ENCODE peak calls at places on chromosomes 4 and X, in six cellular contexts. One of them, this sample, is unnamed.

GRCh38 chr4:80305466-80305865 is 30.1 kb upstream of the CFAP299 start:
- DNase-seq in lung: no peak
- DNase-seq in Peyer's patch: no peak
- DNase-seq in GM10248: no peak
- DNase-seq in epithelial cell of proximal tubule: no peak
- DNase-seq in mucosa of descending colon: no peak
- DNase-seq in this sample: no peak

GRCh38 chrX:133056341-133056740 is 40.6 kb downstream of the USP26 start:
- DNase-seq in lung: no peak
- DNase-seq in Peyer's patch: no peak
- DNase-seq in GM10248: no peak
- DNase-seq in epithelial cell of proximal tubule: no peak
- DNase-seq in mucosa of descending colon: no peak
- DNase-seq in this sample: no peak

GRCh38 chr4:41318839-41319530 is 62.3 kb downstream of the UCHL1 start:
- DNase-seq in lung: no peak
- DNase-seq in Peyer's patch: no peak
- DNase-seq in GM10248: no peak
- DNase-seq in epithelial cell of proximal tubule: no peak
- DNase-seq in mucosa of descending colon: no peak
- DNase-seq in this sample: no peak

GRCh38 chr4:572594-572993 is 3.5 kb downstream of the TMEM271 start:
- DNase-seq in lung: no peak
- DNase-seq in Peyer's patch: no peak
- DNase-seq in GM10248: no peak
- DNase-seq in epithelial cell of proximal tubule: no peak
- DNase-seq in mucosa of descending colon: no peak
- DNase-seq in this sample: no peak

GRCh38 chr4:25320374-25321172 is 8.0 kb downstream of the ZCCHC4 start:
- DNase-seq in lung: no peak
- DNase-seq in Peyer's patch: no peak
- DNase-seq in GM10248: peak
- DNase-seq in epithelial cell of proximal tubule: peak
- DNase-seq in mucosa of descending colon: no peak
- DNase-seq in this sample: no peak

GRCh38 chrX:56759736-56760409 is 30.8 kb downstream of the NBDY start:
- DNase-seq in lung: no peak
- DNase-seq in Peyer's patch: no peak
- DNase-seq in GM10248: peak
- DNase-seq in epithelial cell of proximal tubule: no peak
- DNase-seq in mucosa of descending colon: no peak
- DNase-seq in this sample: no peak

GRCh38 chrX:152913354-152913753 is 15.5 kb downstream of the ZNF185 start:
- DNase-seq in lung: no peak
- DNase-seq in Peyer's patch: no peak
- DNase-seq in GM10248: no peak
- DNase-seq in epithelial cell of proximal tubule: no peak
- DNase-seq in mucosa of descending colon: no peak
- DNase-seq in this sample: no peak

GRCh38 chr4:158599150-158599549 is 72.5 kb downstream of the C4orf46 start:
- DNase-seq in lung: no peak
- DNase-seq in Peyer's patch: no peak
- DNase-seq in GM10248: no peak
- DNase-seq in epithelial cell of proximal tubule: no peak
- DNase-seq in mucosa of descending colon: no peak
- DNase-seq in this sample: no peak

GRCh38 chr4:8895295-8895694 is 23.7 kb upstream of the HMX1 start:
- DNase-seq in lung: no peak
- DNase-seq in Peyer's patch: no peak
- DNase-seq in GM10248: no peak
- DNase-seq in epithelial cell of proximal tubule: no peak
- DNase-seq in mucosa of descending colon: no peak
- DNase-seq in this sample: no peak

GRCh38 chr4:142850478-142850877 is 4.4 kb upstream of the INPP4B start:
- DNase-seq in lung: no peak
- DNase-seq in Peyer's patch: no peak
- DNase-seq in GM10248: no peak
- DNase-seq in epithelial cell of proximal tubule: no peak
- DNase-seq in mucosa of descending colon: no peak
- DNase-seq in this sample: no peak
- TF ChIP-seq CTCF in lung: no peak
- TF ChIP-seq CTCF in Peyer's patch: peak
- TF ChIP-seq CTCF in GM10248: no peak
- TF ChIP-seq CTCF in epithelial cell of proximal tubule: peak
- TF ChIP-seq CTCF in mucosa of descending colon: no peak
- TF ChIP-seq CTCF in this sample: peak

DNA sequence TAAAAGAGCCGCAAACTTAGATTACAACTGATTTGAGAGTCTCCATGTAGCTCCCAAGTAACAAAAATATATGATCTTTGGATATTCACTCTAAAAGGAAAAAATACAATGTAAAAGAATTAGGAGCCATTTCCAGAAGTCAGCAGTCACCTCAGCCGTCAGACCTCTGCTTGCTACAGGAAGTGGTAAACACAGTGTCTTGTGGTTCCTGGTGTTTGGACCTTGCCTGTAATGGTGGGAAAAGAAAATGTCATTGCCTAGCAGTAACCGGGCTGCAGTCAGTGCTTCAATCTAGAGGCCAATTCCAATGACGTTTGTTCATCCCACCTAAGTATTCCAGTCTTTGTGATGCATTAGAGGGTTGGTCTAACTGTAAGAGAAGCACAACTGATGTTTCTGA is 28.9 kb upstream of the SMIM31 start:
- DNase-seq in lung: no peak
- DNase-seq in Peyer's patch: no peak
- DNase-seq in GM10248: no peak
- DNase-seq in epithelial cell of proximal tubule: no peak
- DNase-seq in mucosa of descending colon: no peak
- DNase-seq in this sample: no peak
- TF ChIP-seq CTCF in lung: no peak
- TF ChIP-seq CTCF in Peyer's patch: no peak
- TF ChIP-seq CTCF in GM10248: no peak
- TF ChIP-seq CTCF in epithelial cell of proximal tubule: no peak
- TF ChIP-seq CTCF in mucosa of descending colon: no peak
- TF ChIP-seq CTCF in this sample: no peak

GRCh38 chr4:77073981-77074865 is 1.6 kb downstream of the CCNI start:
- DNase-seq in lung: no peak
- DNase-seq in Peyer's patch: no peak
- DNase-seq in GM10248: no peak
- DNase-seq in epithelial cell of proximal tubule: no peak
- DNase-seq in mucosa of descending colon: no peak
- DNase-seq in this sample: no peak

GRCh38 chr4:77072195-77072753 is 3.5 kb downstream of the CCNI start:
- DNase-seq in lung: peak
- DNase-seq in Peyer's patch: no peak
- DNase-seq in GM10248: no peak
- DNase-seq in epithelial cell of proximal tubule: no peak
- DNase-seq in mucosa of descending colon: no peak
- DNase-seq in this sample: no peak

GRCh38 chr4:77074961-77075855 is 581 bp downstream of the CCNI start:
- DNase-seq in lung: peak
- DNase-seq in Peyer's patch: peak
- DNase-seq in GM10248: peak
- DNase-seq in epithelial cell of proximal tubule: no peak
- DNase-seq in mucosa of descending colon: peak
- DNase-seq in this sample: peak

GRCh38 chr4:77075869-77076801 is at the start of gene CCNI:
- DNase-seq in lung: peak
- DNase-seq in Peyer's patch: peak
- DNase-seq in GM10248: peak
- DNase-seq in epithelial cell of proximal tubule: peak
- DNase-seq in mucosa of descending colon: peak
- DNase-seq in this sample: peak

DNA sequence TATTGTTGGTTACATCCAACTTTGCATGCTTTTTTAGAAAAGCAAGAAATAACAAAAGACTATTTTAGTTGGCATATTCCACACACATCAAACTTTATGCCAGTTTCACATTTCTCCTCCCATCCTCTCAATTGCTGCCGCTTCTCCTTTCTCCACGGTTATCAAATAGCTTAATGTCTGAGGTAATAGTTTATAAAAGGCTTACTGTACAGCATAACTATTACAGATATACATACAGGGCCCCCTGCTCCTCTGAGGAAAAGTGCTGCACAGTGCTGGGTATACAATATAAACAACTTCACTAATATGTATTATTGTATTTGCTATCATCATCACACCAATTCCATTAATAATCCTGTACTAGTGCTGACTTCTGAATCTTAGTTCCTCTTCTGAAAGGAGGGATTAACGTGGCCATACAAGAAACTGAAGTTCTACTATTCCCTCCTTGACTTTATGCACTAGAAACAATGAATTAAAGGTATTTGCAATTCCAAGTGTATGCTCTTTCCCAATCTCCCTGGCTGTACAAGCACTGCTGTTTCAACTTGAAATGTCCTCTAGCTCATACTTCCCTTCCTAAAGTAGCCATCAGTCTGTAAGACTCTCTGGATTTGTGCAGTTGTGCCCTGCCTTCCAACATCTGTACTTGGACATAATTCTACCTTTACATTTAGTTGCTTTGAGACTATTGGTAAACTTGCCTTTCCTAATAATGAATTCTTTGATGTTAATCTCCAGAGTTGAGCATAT is 2.5 kb downstream of the CCNI start:
- DNase-seq in lung: no peak
- DNase-seq in Peyer's patch: no peak
- DNase-seq in GM10248: no peak
- DNase-seq in epithelial cell of proximal tubule: no peak
- DNase-seq in mucosa of descending colon: no peak
- DNase-seq in this sample: no peak
- TF ChIP-seq CTCF in lung: no peak
- TF ChIP-seq CTCF in Peyer's patch: no peak
- TF ChIP-seq CTCF in GM10248: no peak
- TF ChIP-seq CTCF in epithelial cell of proximal tubule: no peak
- TF ChIP-seq CTCF in mucosa of descending colon: no peak
- TF ChIP-seq CTCF in this sample: no peak

GRCh38 chr4:151727365-151727764 is 33.4 kb downstream of the GATB start:
- DNase-seq in lung: no peak
- DNase-seq in Peyer's patch: no peak
- DNase-seq in GM10248: no peak
- DNase-seq in epithelial cell of proximal tubule: no peak
- DNase-seq in mucosa of descending colon: no peak
- DNase-seq in this sample: no peak
- TF ChIP-seq CTCF in lung: no peak
- TF ChIP-seq CTCF in Peyer's patch: no peak
- TF ChIP-seq CTCF in GM10248: no peak
- TF ChIP-seq CTCF in epithelial cell of proximal tubule: no peak
- TF ChIP-seq CTCF in mucosa of descending colon: no peak
- TF ChIP-seq CTCF in this sample: no peak

DNA sequence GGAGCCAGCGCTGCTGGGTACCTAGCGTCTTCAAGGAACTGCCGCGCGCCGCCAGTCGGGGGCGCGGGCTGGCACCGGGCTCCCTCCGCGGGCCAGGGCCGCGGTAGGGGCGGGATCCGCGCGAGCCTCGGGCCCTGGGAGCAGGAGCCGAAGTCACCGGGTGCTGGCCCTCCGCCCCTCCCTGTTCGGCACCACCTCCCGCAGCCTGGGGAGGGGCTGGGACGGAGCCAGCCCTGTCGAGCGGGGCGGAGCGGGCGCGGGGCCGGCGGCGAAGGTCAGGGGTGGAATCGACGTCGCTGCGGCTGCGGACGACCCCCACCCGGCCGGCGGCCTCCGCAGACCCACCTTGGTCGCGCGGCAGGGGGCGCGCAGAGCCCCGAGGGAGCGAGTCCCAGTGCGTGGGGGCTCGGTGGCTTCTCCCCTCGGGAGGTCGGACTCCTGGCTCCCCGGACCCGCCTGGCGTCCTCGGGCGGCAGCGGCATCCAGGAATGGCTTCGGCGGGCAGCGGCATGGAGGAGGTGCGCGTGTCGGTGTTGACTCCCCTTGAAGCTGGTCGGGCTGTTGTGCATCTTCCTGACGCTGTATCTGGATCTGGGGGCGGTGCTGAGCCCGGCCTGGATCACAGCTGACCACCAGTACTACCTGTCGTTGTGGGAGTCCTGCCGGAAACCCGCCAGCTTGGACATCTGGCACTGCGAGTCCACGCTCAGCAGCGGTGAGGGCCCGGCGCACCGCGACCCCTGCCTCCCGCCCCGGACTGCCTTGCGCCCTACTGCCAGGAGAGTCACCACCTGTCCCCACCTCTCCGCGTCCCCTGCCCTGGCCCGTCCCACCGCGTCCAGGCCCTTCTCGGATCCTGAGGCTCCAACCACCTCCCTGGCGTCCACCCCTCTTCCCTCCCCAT is 50.5 kb upstream of the FAM47C start:
- DNase-seq in lung: peak
- DNase-seq in Peyer's patch: no peak
- DNase-seq in GM10248: no peak
- DNase-seq in epithelial cell of proximal tubule: no peak
- DNase-seq in mucosa of descending colon: peak
- DNase-seq in this sample: peak
- TF ChIP-seq CTCF in lung: no peak
- TF ChIP-seq CTCF in Peyer's patch: no peak
- TF ChIP-seq CTCF in GM10248: no peak
- TF ChIP-seq CTCF in epithelial cell of proximal tubule: peak
- TF ChIP-seq CTCF in mucosa of descending colon: no peak
- TF ChIP-seq CTCF in this sample: peak

DNA sequence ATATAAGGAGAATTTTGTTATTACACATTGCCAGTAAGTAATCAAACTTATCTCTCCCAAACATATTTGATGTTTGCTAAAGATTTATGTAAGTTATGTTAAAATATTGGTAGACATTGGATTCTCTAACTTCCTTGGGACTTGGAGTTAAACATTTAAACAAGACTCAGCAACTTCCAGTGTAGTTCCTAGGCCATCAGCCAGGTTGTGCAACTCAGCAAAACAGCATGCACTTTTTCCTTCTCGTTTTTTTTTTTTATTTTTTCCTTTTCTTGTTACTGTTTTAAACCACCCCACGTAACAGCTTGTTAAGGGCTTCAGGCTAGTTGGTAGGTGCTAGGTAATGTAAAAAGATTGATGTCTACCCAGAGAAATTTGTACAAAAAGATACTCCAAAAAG is 510.4 kb downstream of the ANKRD50 start:
- DNase-seq in lung: no peak
- DNase-seq in Peyer's patch: no peak
- DNase-seq in GM10248: no peak
- DNase-seq in epithelial cell of proximal tubule: no peak
- DNase-seq in mucosa of descending colon: peak
- DNase-seq in this sample: no peak
- TF ChIP-seq CTCF in lung: no peak
- TF ChIP-seq CTCF in Peyer's patch: no peak
- TF ChIP-seq CTCF in GM10248: no peak
- TF ChIP-seq CTCF in epithelial cell of proximal tubule: peak
- TF ChIP-seq CTCF in mucosa of descending colon: no peak
- TF ChIP-seq CTCF in this sample: no peak

GRCh38 chr4:108650212-108651067 is at the start of gene OSTC:
- DNase-seq in lung: peak
- DNase-seq in Peyer's patch: peak
- DNase-seq in GM10248: peak
- DNase-seq in epithelial cell of proximal tubule: peak
- DNase-seq in mucosa of descending colon: peak
- DNase-seq in this sample: peak
- TF ChIP-seq CTCF in lung: no peak
- TF ChIP-seq CTCF in Peyer's patch: peak
- TF ChIP-seq CTCF in GM10248: peak
- TF ChIP-seq CTCF in epithelial cell of proximal tubule: peak
- TF ChIP-seq CTCF in mucosa of descending colon: no peak
- TF ChIP-seq CTCF in this sample: no peak

This sample was measured in glutamatergic neuron.